ENCODE peak calls at places on chromosomes 7 and 10, in ten cellular contexts. H is nucleus accumbens; L is activated naive CD8-positive, alpha-beta T cell treated with anti-CD3 and anti-CD28 coated beads for 36 hours; W is activated CD4-positive, alpha-beta T cell treated with anti-CD3 and anti-CD28 coated beads, Interleukin-2, amount 10 ng/mL, durations not matched to agents 7 days and 5 days; A is GM19239; K is GM20000; R is SK-N-DZ; O is NCI-H1092; Y is AG08396; F is NCI-H446 treated with DMSO at 0.1 percent for 48 hours. C is an unnamed sample.
A peak's percentile ranks its signal among the peaks of the same experiment; 100 is the strongest.

GRCh38 chr7:2560175-2560695 is 1.5 kb downstream of the IQCE start:
- DNase-seq in H (no peak), L (no peak), W (no peak), A (no peak), K (no peak), R (no peak), O (no peak), Y (peak; percentile 21), F (no peak), C (no peak)

GRCh38 chr10:71038234-71038633 is 149.9 kb upstream of the PCBD1 start:
- DNase-seq in H (no peak), L (no peak), W (no peak), A (no peak), K (no peak), R (no peak), O (no peak), Y (no peak), F (no peak), C (no peak)

GRCh38 chr7:140497241-140497769 is 18.0 kb upstream of the MKRN1 start:
- DNase-seq in H (no peak), L (no peak), W (no peak), A (no peak), K (no peak), R (no peak), O (no peak), Y (no peak), F (no peak), C (no peak)

GRCh38 chr7:25495342-25495855 is 267.1 kb upstream of the NPVF start:
- DNase-seq in H (no peak), L (no peak), W (no peak), A (no peak), K (no peak), R (peak; percentile 42), O (peak; percentile 97), Y (no peak), F (peak; percentile 89), C (no peak)

GRCh38 chr7:1823376-1824150 is 153.5 kb downstream of the ELFN1 start:
- DNase-seq in H (no peak), L (no peak), W (no peak), A (no peak), K (no peak), R (no peak), O (no peak), Y (no peak), F (no peak), C (no peak)

GRCh38 chr10:111944331-111944730 is 239.2 kb downstream of the GPAM start:
- DNase-seq in H (no peak), L (no peak), W (no peak), A (no peak), K (no peak), R (peak; percentile 29), O (no peak), Y (no peak), F (no peak), C (peak; percentile 9)

GRCh38 chr7:85614684-85615083 is 427.8 kb upstream of the SEMA3D start:
- DNase-seq in H (no peak), L (no peak), W (no peak), A (no peak), K (no peak), R (no peak), O (no peak), Y (no peak), F (no peak), C (no peak)

GRCh38 chr10:51683031-51683830 is 16.2 kb downstream of the CSTF2T start:
- DNase-seq in H (no peak), L (no peak), W (no peak), A (no peak), K (no peak), R (no peak), O (no peak), Y (no peak), F (no peak), C (no peak)

GRCh38 chr7:120867932-120868331 is 10.0 kb upstream of the TSPAN12 start:
- DNase-seq in H (no peak), L (no peak), W (no peak), A (no peak), K (peak; percentile 31), R (no peak), O (no peak), Y (no peak), F (no peak), C (no peak)

GRCh38 chr7:50956522-50957155 is 173.9 kb upstream of the GRB10 start:
- DNase-seq in H (no peak), L (no peak), W (no peak), A (no peak), K (no peak), R (no peak), O (no peak), Y (no peak), F (no peak), C (no peak)

GRCh38 chr7:14835399-14835798 is 67.2 kb downstream of the DGKB start:
- DNase-seq in H (no peak), L (no peak), W (no peak), A (no peak), K (no peak), R (no peak), O (peak; percentile 97), Y (no peak), F (peak; percentile 83), C (no peak)

GRCh38 chr10:15305634-15306033 is 65.5 kb downstream of the FAM171A1 start:
- DNase-seq in H (no peak), L (no peak), W (no peak), A (no peak), K (no peak), R (no peak), O (no peak), Y (no peak), F (no peak), C (no peak)

GRCh38 chr10:30786131-30786530 is 156.6 kb upstream of the LYZL2 start:
- DNase-seq in H (peak; percentile 38), L (no peak), W (no peak), A (no peak), K (no peak), R (no peak), O (no peak), Y (peak; percentile 79), F (no peak), C (no peak)

GRCh38 chr7:50092579-50093411 is at the start of gene ZPBP:
- DNase-seq in H (no peak), L (peak; percentile 66), W (peak; percentile 70), A (peak; percentile 25), K (peak; percentile 75), R (peak; percentile 9), O (peak; percentile 19), Y (peak; percentile 30), F (peak; percentile 27), C (peak; percentile 23)

GRCh38 chr7:36003343-36003742 is 149.7 kb upstream of the EEPD1 start:
- DNase-seq in H (no peak), L (no peak), W (no peak), A (no peak), K (no peak), R (no peak), O (no peak), Y (no peak), F (no peak), C (no peak)

GRCh38 chr10:118259288-118259906 is 82.7 kb downstream of the FAM204A start:
- DNase-seq in H (no peak), L (peak; percentile 19), W (peak; percentile 43), A (no peak), K (peak; percentile 39), R (peak; percentile 63), O (peak; percentile 17), Y (peak; percentile 41), F (no peak), C (peak; percentile 44)

GRCh38 chr10:34078798-34079470 is 736.2 kb downstream of the PARD3 start:
- DNase-seq in H (no peak), L (no peak), W (no peak), A (no peak), K (no peak), R (no peak), O (no peak), Y (peak; percentile 46), F (no peak), C (no peak)

GRCh38 chr7:8753355-8753754 is 319.9 kb downstream of the NXPH1 start:
- DNase-seq in H (no peak), L (no peak), W (no peak), A (no peak), K (no peak), R (no peak), O (no peak), Y (no peak), F (no peak), C (no peak)

GRCh38 chr10:95211606-95212279 is 17.7 kb downstream of the ACSM6 start:
- DNase-seq in H (no peak), L (no peak), W (no peak), A (no peak), K (no peak), R (no peak), O (no peak), Y (no peak), F (no peak), C (no peak)

GRCh38 chr7:103640031-103640779 is 194.2 kb upstream of the SLC26A5 start:
- DNase-seq in H (no peak), L (no peak), W (no peak), A (no peak), K (no peak), R (no peak), O (no peak), Y (peak; percentile 23), F (no peak), C (no peak)

GRCh38 chr7:74262639-74263398 is 8.6 kb upstream of the RFC2 start:
- DNase-seq in H (no peak), L (no peak), W (no peak), A (no peak), K (no peak), R (peak; percentile 51), O (no peak), Y (no peak), F (no peak), C (no peak)

GRCh38 chr7:36075561-36075960 is 77.5 kb upstream of the EEPD1 start:
- DNase-seq in H (no peak), L (no peak), W (no peak), A (no peak), K (no peak), R (no peak), O (no peak), Y (no peak), F (no peak), C (no peak)

GRCh38 chr10:129870926-129871660 is 93.0 kb downstream of the EBF3 start:
- DNase-seq in H (no peak), L (no peak), W (no peak), A (no peak), K (no peak), R (peak; percentile 99), O (peak; percentile 75), Y (no peak), F (peak; percentile 58), C (no peak)

GRCh38 chr7:152076324-152076821 is 50.9 kb downstream of the GALNT11 start:
- DNase-seq in H (no peak), L (peak; percentile 8), W (peak; percentile 17), A (peak; percentile 5), K (no peak), R (peak; percentile 65), O (no peak), Y (no peak), F (no peak), C (peak; percentile 46)

GRCh38 chr7:90968871-90969270 is 295.4 kb upstream of the FZD1 start:
- DNase-seq in H (no peak), L (no peak), W (no peak), A (no peak), K (no peak), R (no peak), O (no peak), Y (no peak), F (no peak), C (no peak)

GRCh38 chr7:41709621-41710020 is 6.7 kb upstream of the INHBA start:
- DNase-seq in H (no peak), L (no peak), W (no peak), A (no peak), K (no peak), R (no peak), O (no peak), Y (peak; percentile 55), F (no peak), C (no peak)

C was measured in HuH-7.